ENCODE peak calls at places on chromosome 16, in nine cellular contexts. One of them, this sample, is unnamed.

GRCh38 chr16:29007865-29008593 is 23.2 kb downstream of the LAT start:
- DNase-seq in COLO829: peak
- DNase-seq in HTR-8/SVneo: peak
- DNase-seq in aorta: no peak
- DNase-seq in stimulated activated naive CD8-positive, alpha-beta T cell treated with anti-CD3 and anti-CD28 coated beads, Interleukin-15, amount 100 ng/mL, for 72 hours: peak
- DNase-seq in EH: peak
- DNase-seq in brain microvascular endothelial cell: peak
- DNase-seq in hypothalamus: no peak
- DNase-seq in NCI-H1105 treated with DMSO at 0.1 percent for 48 hours: no peak
- DNase-seq in this sample: peak

GRCh38 chr16:68972720-68973119 is 129.4 kb downstream of the TANGO6 start:
- DNase-seq in HTR-8/SVneo: peak
- DNase-seq in NCI-H1105 treated with DMSO at 0.1 percent for 48 hours: no peak
- DNase-seq in stimulated activated naive CD8-positive, alpha-beta T cell treated with anti-CD3 and anti-CD28 coated beads, Interleukin-15, amount 100 ng/mL, for 72 hours: no peak
- DNase-seq in EH: peak
- DNase-seq in aorta: no peak
- DNase-seq in hypothalamus: peak
- DNase-seq in COLO829: no peak
- DNase-seq in brain microvascular endothelial cell: peak
- DNase-seq in this sample: no peak

GRCh38 chr16:86101135-86101911 is 202.4 kb downstream of the IRF8 start:
- DNase-seq in hypothalamus: no peak
- DNase-seq in NCI-H1105 treated with DMSO at 0.1 percent for 48 hours: no peak
- DNase-seq in HTR-8/SVneo: no peak
- DNase-seq in EH: no peak
- DNase-seq in brain microvascular endothelial cell: no peak
- DNase-seq in COLO829: no peak
- DNase-seq in aorta: no peak
- DNase-seq in stimulated activated naive CD8-positive, alpha-beta T cell treated with anti-CD3 and anti-CD28 coated beads, Interleukin-15, amount 100 ng/mL, for 72 hours: no peak
- DNase-seq in this sample: no peak

GRCh38 chr16:59859606-59860402 is 1125.7 kb upstream of the GOT2 start:
- DNase-seq in HTR-8/SVneo: no peak
- DNase-seq in brain microvascular endothelial cell: no peak
- DNase-seq in EH: no peak
- DNase-seq in NCI-H1105 treated with DMSO at 0.1 percent for 48 hours: no peak
- DNase-seq in COLO829: no peak
- DNase-seq in stimulated activated naive CD8-positive, alpha-beta T cell treated with anti-CD3 and anti-CD28 coated beads, Interleukin-15, amount 100 ng/mL, for 72 hours: no peak
- DNase-seq in aorta: no peak
- DNase-seq in hypothalamus: no peak
- DNase-seq in this sample: no peak

GRCh38 chr16:81889896-81890634 is 111.0 kb downstream of the PLCG2 start:
- DNase-seq in stimulated activated naive CD8-positive, alpha-beta T cell treated with anti-CD3 and anti-CD28 coated beads, Interleukin-15, amount 100 ng/mL, for 72 hours: peak
- DNase-seq in brain microvascular endothelial cell: peak
- DNase-seq in aorta: no peak
- DNase-seq in HTR-8/SVneo: peak
- DNase-seq in EH: peak
- DNase-seq in COLO829: peak
- DNase-seq in hypothalamus: peak
- DNase-seq in NCI-H1105 treated with DMSO at 0.1 percent for 48 hours: peak
- DNase-seq in this sample: peak

GRCh38 chr16:12613131-12613991 is 190.3 kb downstream of the CPPED1 start:
- DNase-seq in hypothalamus: no peak
- DNase-seq in COLO829: no peak
- DNase-seq in brain microvascular endothelial cell: peak
- DNase-seq in EH: peak
- DNase-seq in HTR-8/SVneo: no peak
- DNase-seq in NCI-H1105 treated with DMSO at 0.1 percent for 48 hours: no peak
- DNase-seq in aorta: no peak
- DNase-seq in stimulated activated naive CD8-positive, alpha-beta T cell treated with anti-CD3 and anti-CD28 coated beads, Interleukin-15, amount 100 ng/mL, for 72 hours: peak
- DNase-seq in this sample: peak

GRCh38 chr16:46918905-46919792 is 35.0 kb downstream of the GPT2 start:
- DNase-seq in stimulated activated naive CD8-positive, alpha-beta T cell treated with anti-CD3 and anti-CD28 coated beads, Interleukin-15, amount 100 ng/mL, for 72 hours: no peak
- DNase-seq in EH: no peak
- DNase-seq in aorta: no peak
- DNase-seq in COLO829: no peak
- DNase-seq in brain microvascular endothelial cell: no peak
- DNase-seq in hypothalamus: no peak
- DNase-seq in HTR-8/SVneo: no peak
- DNase-seq in NCI-H1105 treated with DMSO at 0.1 percent for 48 hours: no peak
- DNase-seq in this sample: no peak

GRCh38 chr16:85857406-85857805 is 41.6 kb upstream of the IRF8 start:
- DNase-seq in brain microvascular endothelial cell: no peak
- DNase-seq in NCI-H1105 treated with DMSO at 0.1 percent for 48 hours: no peak
- DNase-seq in EH: no peak
- DNase-seq in COLO829: no peak
- DNase-seq in stimulated activated naive CD8-positive, alpha-beta T cell treated with anti-CD3 and anti-CD28 coated beads, Interleukin-15, amount 100 ng/mL, for 72 hours: no peak
- DNase-seq in HTR-8/SVneo: no peak
- DNase-seq in hypothalamus: no peak
- DNase-seq in aorta: no peak
- DNase-seq in this sample: no peak

GRCh38 chr16:85473909-85474640 is 139.0 kb upstream of the GSE1 start:
- DNase-seq in brain microvascular endothelial cell: no peak
- DNase-seq in stimulated activated naive CD8-positive, alpha-beta T cell treated with anti-CD3 and anti-CD28 coated beads, Interleukin-15, amount 100 ng/mL, for 72 hours: no peak
- DNase-seq in EH: peak
- DNase-seq in HTR-8/SVneo: no peak
- DNase-seq in hypothalamus: no peak
- DNase-seq in COLO829: no peak
- DNase-seq in NCI-H1105 treated with DMSO at 0.1 percent for 48 hours: peak
- DNase-seq in aorta: no peak
- DNase-seq in this sample: no peak

GRCh38 chr16:57000271-57001025 is 11.1 kb downstream of the NLRC5 start:
- DNase-seq in aorta: peak
- DNase-seq in COLO829: peak
- DNase-seq in brain microvascular endothelial cell: peak
- DNase-seq in EH: peak
- DNase-seq in stimulated activated naive CD8-positive, alpha-beta T cell treated with anti-CD3 and anti-CD28 coated beads, Interleukin-15, amount 100 ng/mL, for 72 hours: peak
- DNase-seq in hypothalamus: no peak
- DNase-seq in NCI-H1105 treated with DMSO at 0.1 percent for 48 hours: no peak
- DNase-seq in HTR-8/SVneo: peak
- DNase-seq in this sample: no peak

GRCh38 chr16:75053791-75054555 is 55.1 kb downstream of the ZNRF1 start:
- DNase-seq in hypothalamus: peak
- DNase-seq in aorta: peak
- DNase-seq in EH: peak
- DNase-seq in brain microvascular endothelial cell: no peak
- DNase-seq in COLO829: no peak
- DNase-seq in HTR-8/SVneo: no peak
- DNase-seq in stimulated activated naive CD8-positive, alpha-beta T cell treated with anti-CD3 and anti-CD28 coated beads, Interleukin-15, amount 100 ng/mL, for 72 hours: no peak
- DNase-seq in NCI-H1105 treated with DMSO at 0.1 percent for 48 hours: peak
- DNase-seq in this sample: no peak

GRCh38 chr16:89586853-89587252 is 11.3 kb downstream of the CPNE7 start:
- DNase-seq in stimulated activated naive CD8-positive, alpha-beta T cell treated with anti-CD3 and anti-CD28 coated beads, Interleukin-15, amount 100 ng/mL, for 72 hours: no peak
- DNase-seq in hypothalamus: no peak
- DNase-seq in HTR-8/SVneo: no peak
- DNase-seq in EH: peak
- DNase-seq in COLO829: no peak
- DNase-seq in NCI-H1105 treated with DMSO at 0.1 percent for 48 hours: no peak
- DNase-seq in brain microvascular endothelial cell: no peak
- DNase-seq in aorta: no peak
- DNase-seq in this sample: no peak

GRCh38 chr16:1492923-1493745 is at the start of gene TELO2:
- DNase-seq in COLO829: peak
- DNase-seq in HTR-8/SVneo: peak
- DNase-seq in NCI-H1105 treated with DMSO at 0.1 percent for 48 hours: peak
- DNase-seq in stimulated activated naive CD8-positive, alpha-beta T cell treated with anti-CD3 and anti-CD28 coated beads, Interleukin-15, amount 100 ng/mL, for 72 hours: peak
- DNase-seq in brain microvascular endothelial cell: peak
- DNase-seq in hypothalamus: peak
- DNase-seq in EH: peak
- DNase-seq in aorta: peak
- DNase-seq in this sample: peak

GRCh38 chr16:89060207-89060794 is 33.4 kb upstream of the ACSF3 start:
- DNase-seq in NCI-H1105 treated with DMSO at 0.1 percent for 48 hours: no peak
- DNase-seq in hypothalamus: no peak
- DNase-seq in stimulated activated naive CD8-positive, alpha-beta T cell treated with anti-CD3 and anti-CD28 coated beads, Interleukin-15, amount 100 ng/mL, for 72 hours: no peak
- DNase-seq in EH: no peak
- DNase-seq in HTR-8/SVneo: no peak
- DNase-seq in COLO829: no peak
- DNase-seq in brain microvascular endothelial cell: no peak
- DNase-seq in aorta: no peak
- DNase-seq in this sample: no peak

GRCh38 chr16:23392223-23392600 is 60.8 kb downstream of the COG7 start:
- DNase-seq in EH: no peak
- DNase-seq in HTR-8/SVneo: no peak
- DNase-seq in NCI-H1105 treated with DMSO at 0.1 percent for 48 hours: no peak
- DNase-seq in COLO829: no peak
- DNase-seq in hypothalamus: no peak
- DNase-seq in aorta: no peak
- DNase-seq in stimulated activated naive CD8-positive, alpha-beta T cell treated with anti-CD3 and anti-CD28 coated beads, Interleukin-15, amount 100 ng/mL, for 72 hours: no peak
- DNase-seq in brain microvascular endothelial cell: no peak
- DNase-seq in this sample: no peak

GRCh38 chr16:86387461-86388440 is 122.6 kb upstream of the FOXF1 start:
- DNase-seq in NCI-H1105 treated with DMSO at 0.1 percent for 48 hours: no peak
- DNase-seq in aorta: no peak
- DNase-seq in EH: peak
- DNase-seq in HTR-8/SVneo: peak
- DNase-seq in hypothalamus: no peak
- DNase-seq in brain microvascular endothelial cell: peak
- DNase-seq in COLO829: peak
- DNase-seq in stimulated activated naive CD8-positive, alpha-beta T cell treated with anti-CD3 and anti-CD28 coated beads, Interleukin-15, amount 100 ng/mL, for 72 hours: no peak
- DNase-seq in this sample: no peak

GRCh38 chr16:88909431-88910210 is 43.2 kb upstream of the PABPN1L start:
- DNase-seq in EH: no peak
- DNase-seq in brain microvascular endothelial cell: no peak
- DNase-seq in hypothalamus: no peak
- DNase-seq in HTR-8/SVneo: no peak
- DNase-seq in stimulated activated naive CD8-positive, alpha-beta T cell treated with anti-CD3 and anti-CD28 coated beads, Interleukin-15, amount 100 ng/mL, for 72 hours: no peak
- DNase-seq in COLO829: no peak
- DNase-seq in NCI-H1105 treated with DMSO at 0.1 percent for 48 hours: no peak
- DNase-seq in aorta: no peak
- DNase-seq in this sample: no peak

GRCh38 chr16:13919330-13919682 is 648 bp upstream of the ERCC4 start:
- DNase-seq in COLO829: peak
- DNase-seq in EH: peak
- DNase-seq in NCI-H1105 treated with DMSO at 0.1 percent for 48 hours: peak
- DNase-seq in aorta: no peak
- DNase-seq in HTR-8/SVneo: peak
- DNase-seq in stimulated activated naive CD8-positive, alpha-beta T cell treated with anti-CD3 and anti-CD28 coated beads, Interleukin-15, amount 100 ng/mL, for 72 hours: no peak
- DNase-seq in hypothalamus: no peak
- DNase-seq in brain microvascular endothelial cell: no peak
- DNase-seq in this sample: no peak

GRCh38 chr16:53713403-53714013 is 9.6 kb downstream of the FTO start:
- DNase-seq in hypothalamus: no peak
- DNase-seq in COLO829: no peak
- DNase-seq in NCI-H1105 treated with DMSO at 0.1 percent for 48 hours: no peak
- DNase-seq in aorta: no peak
- DNase-seq in stimulated activated naive CD8-positive, alpha-beta T cell treated with anti-CD3 and anti-CD28 coated beads, Interleukin-15, amount 100 ng/mL, for 72 hours: no peak
- DNase-seq in HTR-8/SVneo: no peak
- DNase-seq in EH: no peak
- DNase-seq in brain microvascular endothelial cell: no peak
- DNase-seq in this sample: no peak

GRCh38 chr16:1181715-1182671 is 29.1 kb downstream of the CACNA1H start:
- DNase-seq in stimulated activated naive CD8-positive, alpha-beta T cell treated with anti-CD3 and anti-CD28 coated beads, Interleukin-15, amount 100 ng/mL, for 72 hours: no peak
- DNase-seq in hypothalamus: no peak
- DNase-seq in HTR-8/SVneo: peak
- DNase-seq in brain microvascular endothelial cell: peak
- DNase-seq in COLO829: no peak
- DNase-seq in aorta: peak
- DNase-seq in EH: peak
- DNase-seq in NCI-H1105 treated with DMSO at 0.1 percent for 48 hours: no peak
- DNase-seq in this sample: no peak

GRCh38 chr16:75322706-75323105 is 71.3 kb upstream of the BCAR1 start:
- DNase-seq in stimulated activated naive CD8-positive, alpha-beta T cell treated with anti-CD3 and anti-CD28 coated beads, Interleukin-15, amount 100 ng/mL, for 72 hours: no peak
- DNase-seq in hypothalamus: no peak
- DNase-seq in aorta: no peak
- DNase-seq in HTR-8/SVneo: no peak
- DNase-seq in brain microvascular endothelial cell: peak
- DNase-seq in EH: peak
- DNase-seq in NCI-H1105 treated with DMSO at 0.1 percent for 48 hours: no peak
- DNase-seq in COLO829: no peak
- DNase-seq in this sample: no peak

GRCh38 chr16:11303405-11304138 is 22.4 kb upstream of the PRM1 start:
- DNase-seq in aorta: no peak
- DNase-seq in stimulated activated naive CD8-positive, alpha-beta T cell treated with anti-CD3 and anti-CD28 coated beads, Interleukin-15, amount 100 ng/mL, for 72 hours: no peak
- DNase-seq in hypothalamus: no peak
- DNase-seq in EH: no peak
- DNase-seq in NCI-H1105 treated with DMSO at 0.1 percent for 48 hours: peak
- DNase-seq in COLO829: no peak
- DNase-seq in HTR-8/SVneo: no peak
- DNase-seq in brain microvascular endothelial cell: no peak
- DNase-seq in this sample: no peak

GRCh38 chr16:11205754-11206459 is 50.1 kb downstream of the SOCS1 start:
- DNase-seq in HTR-8/SVneo: no peak
- DNase-seq in brain microvascular endothelial cell: no peak
- DNase-seq in COLO829: no peak
- DNase-seq in hypothalamus: no peak
- DNase-seq in aorta: no peak
- DNase-seq in stimulated activated naive CD8-positive, alpha-beta T cell treated with anti-CD3 and anti-CD28 coated beads, Interleukin-15, amount 100 ng/mL, for 72 hours: peak
- DNase-seq in NCI-H1105 treated with DMSO at 0.1 percent for 48 hours: no peak
- DNase-seq in EH: peak
- DNase-seq in this sample: no peak

GRCh38 chr16:21684199-21684598 is 20.4 kb downstream of the OTOA start:
- DNase-seq in NCI-H1105 treated with DMSO at 0.1 percent for 48 hours: peak
- DNase-seq in brain microvascular endothelial cell: no peak
- DNase-seq in EH: no peak
- DNase-seq in stimulated activated naive CD8-positive, alpha-beta T cell treated with anti-CD3 and anti-CD28 coated beads, Interleukin-15, amount 100 ng/mL, for 72 hours: peak
- DNase-seq in COLO829: peak
- DNase-seq in aorta: no peak
- DNase-seq in HTR-8/SVneo: no peak
- DNase-seq in hypothalamus: no peak
- DNase-seq in this sample: peak

GRCh38 chr16:8673611-8674412 is 605 bp upstream of the ABAT start:
- DNase-seq in NCI-H1105 treated with DMSO at 0.1 percent for 48 hours: no peak
- DNase-seq in COLO829: no peak
- DNase-seq in hypothalamus: no peak
- DNase-seq in EH: no peak
- DNase-seq in stimulated activated naive CD8-positive, alpha-beta T cell treated with anti-CD3 and anti-CD28 coated beads, Interleukin-15, amount 100 ng/mL, for 72 hours: no peak
- DNase-seq in HTR-8/SVneo: no peak
- DNase-seq in brain microvascular endothelial cell: no peak
- DNase-seq in aorta: no peak
- DNase-seq in this sample: no peak

GRCh38 chr16:8675183-8676159 is 1.1 kb downstream of the ABAT start:
- DNase-seq in hypothalamus: no peak
- DNase-seq in NCI-H1105 treated with DMSO at 0.1 percent for 48 hours: peak
- DNase-seq in HTR-8/SVneo: no peak
- DNase-seq in stimulated activated naive CD8-positive, alpha-beta T cell treated with anti-CD3 and anti-CD28 coated beads, Interleukin-15, amount 100 ng/mL, for 72 hours: peak
- DNase-seq in brain microvascular endothelial cell: no peak
- DNase-seq in COLO829: no peak
- DNase-seq in aorta: no peak
- DNase-seq in EH: peak
- DNase-seq in this sample: no peak

GRCh38 chr16:71700822-71701221 is 23.7 kb downstream of the PHLPP2 start:
- DNase-seq in hypothalamus: no peak
- DNase-seq in HTR-8/SVneo: no peak
- DNase-seq in brain microvascular endothelial cell: no peak
- DNase-seq in COLO829: no peak
- DNase-seq in EH: no peak
- DNase-seq in NCI-H1105 treated with DMSO at 0.1 percent for 48 hours: no peak
- DNase-seq in aorta: no peak
- DNase-seq in stimulated activated naive CD8-positive, alpha-beta T cell treated with anti-CD3 and anti-CD28 coated beads, Interleukin-15, amount 100 ng/mL, for 72 hours: no peak
- DNase-seq in this sample: no peak

GRCh38 chr16:69903851-69904250 is 47.3 kb upstream of the CLEC18A start:
- DNase-seq in brain microvascular endothelial cell: no peak
- DNase-seq in COLO829: no peak
- DNase-seq in HTR-8/SVneo: no peak
- DNase-seq in NCI-H1105 treated with DMSO at 0.1 percent for 48 hours: no peak
- DNase-seq in EH: no peak
- DNase-seq in stimulated activated naive CD8-positive, alpha-beta T cell treated with anti-CD3 and anti-CD28 coated beads, Interleukin-15, amount 100 ng/mL, for 72 hours: no peak
- DNase-seq in hypothalamus: no peak
- DNase-seq in aorta: no peak
- DNase-seq in this sample: no peak

GRCh38 chr16:52591441-52592215 is 44.7 kb upstream of the TOX3 start:
- DNase-seq in hypothalamus: no peak
- DNase-seq in HTR-8/SVneo: no peak
- DNase-seq in EH: no peak
- DNase-seq in stimulated activated naive CD8-positive, alpha-beta T cell treated with anti-CD3 and anti-CD28 coated beads, Interleukin-15, amount 100 ng/mL, for 72 hours: no peak
- DNase-seq in COLO829: no peak
- DNase-seq in aorta: no peak
- DNase-seq in NCI-H1105 treated with DMSO at 0.1 percent for 48 hours: no peak
- DNase-seq in brain microvascular endothelial cell: no peak
- DNase-seq in this sample: no peak

GRCh38 chr16:62709856-62710255 is 673.6 kb upstream of the CDH8 start:
- DNase-seq in HTR-8/SVneo: no peak
- DNase-seq in COLO829: no peak
- DNase-seq in aorta: no peak
- DNase-seq in EH: no peak
- DNase-seq in NCI-H1105 treated with DMSO at 0.1 percent for 48 hours: no peak
- DNase-seq in hypothalamus: no peak
- DNase-seq in stimulated activated naive CD8-positive, alpha-beta T cell treated with anti-CD3 and anti-CD28 coated beads, Interleukin-15, amount 100 ng/mL, for 72 hours: no peak
- DNase-seq in brain microvascular endothelial cell: no peak
- DNase-seq in this sample: no peak

GRCh38 chr16:2385441-2385840 is 43.8 kb upstream of the CCNF start:
- DNase-seq in stimulated activated naive CD8-positive, alpha-beta T cell treated with anti-CD3 and anti-CD28 coated beads, Interleukin-15, amount 100 ng/mL, for 72 hours: no peak
- DNase-seq in HTR-8/SVneo: no peak
- DNase-seq in hypothalamus: no peak
- DNase-seq in COLO829: peak
- DNase-seq in NCI-H1105 treated with DMSO at 0.1 percent for 48 hours: no peak
- DNase-seq in EH: no peak
- DNase-seq in brain microvascular endothelial cell: no peak
- DNase-seq in aorta: no peak
- DNase-seq in this sample: no peak

This sample was measured in naive thymus-derived CD8-positive, alpha-beta T cell.